ENCODE peak calls at places on chromosome 16, in four cellular contexts. T is suprapubic skin, O is heart left ventricle, G is adrenal gland. A is an unnamed sample.

GRCh38 chr16:8645141-8645521 is 23.6 kb downstream of the METTL22 start:
- DNase-seq in T (no peak), O (no peak), G (no peak), A (no peak)

GRCh38 chr16:73887895-73888294 is 408.7 kb upstream of the PSMD7 start:
- DNase-seq in T (no peak), G (no peak), O (no peak), A (no peak)

GRCh38 chr16:58026139-58026704 is 668 bp downstream of the MMP15 start:
- DNase-seq in T (no peak), G (peak), O (peak), A (no peak)

GRCh38 chr16:69796285-69797118 is 34.4 kb downstream of the WWP2 start:
- DNase-seq in O (no peak), G (peak), T (no peak), A (peak)

GRCh38 chr16:31428277-31428597 is at the start of gene COX6A2:
- DNase-seq in G (no peak), O (peak), T (no peak), A (no peak)

GRCh38 chr16:15033309-15033707 is 22.6 kb downstream of the NTAN1 start:
- DNase-seq in G (no peak), O (peak), T (peak), A (no peak)

GRCh38 chr16:57801098-57801855 is 1.0 kb downstream of the KIFC3 start:
- DNase-seq in O (peak), T (no peak), G (peak), A (no peak)

GRCh38 chr16:52436646-52437645 is 110.0 kb downstream of the TOX3 start:
- DNase-seq in O (no peak), T (no peak), G (no peak), A (no peak)

GRCh38 chr16:50169555-50170096 is 16.5 kb downstream of the TENT4B start:
- DNase-seq in T (no peak), G (no peak), O (no peak), A (no peak)

GRCh38 chr16:81987706-81988105 is 23.6 kb downstream of the SDR42E1 start:
- DNase-seq in O (no peak), G (no peak), T (no peak), A (no peak)

GRCh38 chr16:58652741-58653140 is 23.1 kb upstream of the CNOT1 start:
- DNase-seq in G (peak), O (peak), T (no peak), A (no peak)

GRCh38 chr16:79651363-79651762 is 50.8 kb upstream of the MAF start:
- DNase-seq in O (peak), G (peak), T (no peak), A (peak)

GRCh38 chr16:51287231-51287630 is 136.2 kb upstream of the SALL1 start:
- DNase-seq in T (no peak), G (no peak), O (no peak), A (no peak)

GRCh38 chr16:47643610-47644009 is 182.5 kb downstream of the PHKB start:
- DNase-seq in O (no peak), T (no peak), G (no peak), A (no peak)

GRCh38 chr16:5073279-5073629 is 1.6 kb downstream of the ALG1 start:
- DNase-seq in O (no peak), G (no peak), T (no peak), A (no peak)

GRCh38 chr16:21104124-21104860 is 46.4 kb downstream of the DNAH3 start:
- DNase-seq in G (no peak), O (no peak), T (no peak), A (no peak)

GRCh38 chr16:27650073-27650701 is 100.2 kb downstream of the KATNIP start:
- DNase-seq in G (no peak), T (no peak), O (peak), A (no peak)

GRCh38 chr16:55539049-55539448 is 27.4 kb upstream of the CAPNS2 start:
- DNase-seq in T (no peak), G (no peak), O (no peak), A (no peak)

GRCh38 chr16:3459401-3460090 is 16.1 kb downstream of the NAA60 start:
- DNase-seq in O (no peak), T (no peak), G (no peak), A (no peak)

GRCh38 chr16:19242987-19243386 is 42.5 kb upstream of the CLEC19A start:
- DNase-seq in T (no peak), O (no peak), G (no peak), A (no peak)

GRCh38 chr16:73546351-73546845 is 498.5 kb upstream of the ZFHX3 start:
- DNase-seq in G (no peak), O (no peak), T (no peak), A (no peak)

GRCh38 chr16:77574867-77575619 is 140.2 kb upstream of the ADAMTS18 start:
- DNase-seq in O (peak), T (no peak), G (peak), A (no peak)

GRCh38 chr16:19517424-19518089 is 4.3 kb downstream of the GDE1 start:
- DNase-seq in T (no peak), G (no peak), O (no peak), A (no peak)

GRCh38 chr16:54118846-54119245 is 167.7 kb downstream of the IRX3 start:
- DNase-seq in O (no peak), T (no peak), G (peak), A (no peak)

GRCh38 chr16:4021070-4021779 is 95.0 kb downstream of the ADCY9 start:
- DNase-seq in T (no peak), O (no peak), G (no peak), A (no peak)

GRCh38 chr16:48384305-48384981 is 770 bp downstream of the SIAH1 start:
- DNase-seq in T (no peak), G (peak), O (peak), A (no peak)

GRCh38 chr16:79628501-79628975 is 28.0 kb upstream of the MAF start:
- DNase-seq in O (no peak), T (no peak), G (no peak), A (no peak)

GRCh38 chr16:35754391-35755369 is 2295.3 kb downstream of the TP53TG3F start:
- DNase-seq in G (no peak), O (peak), T (no peak), A (no peak)

GRCh38 chr16:79358188-79358587 is 242.3 kb downstream of the MAF start:
- DNase-seq in O (peak), G (no peak), T (no peak), A (no peak)

GRCh38 chr16:6124136-6124535 is 1026.5 kb upstream of the EEF2KMT start:
- DNase-seq in G (no peak), T (no peak), O (no peak), A (no peak)

GRCh38 chr16:1584926-1585487 is 26.9 kb downstream of the IFT140 start:
- DNase-seq in T (no peak), G (no peak), O (no peak), A (no peak)

GRCh38 chr16:10992112-10992511 is 47.7 kb downstream of the CLEC16A start:
- DNase-seq in T (no peak), O (no peak), G (no peak), A (no peak)

GRCh38 chr16:77877712-77878111 is 89.3 kb downstream of the VAT1L start:
- DNase-seq in T (no peak), O (no peak), G (peak), A (no peak)

GRCh38 chr16:49492090-49492801 is 118.6 kb downstream of the C16orf78 start:
- DNase-seq in O (peak), T (peak), G (peak), A (no peak)

DNA sequence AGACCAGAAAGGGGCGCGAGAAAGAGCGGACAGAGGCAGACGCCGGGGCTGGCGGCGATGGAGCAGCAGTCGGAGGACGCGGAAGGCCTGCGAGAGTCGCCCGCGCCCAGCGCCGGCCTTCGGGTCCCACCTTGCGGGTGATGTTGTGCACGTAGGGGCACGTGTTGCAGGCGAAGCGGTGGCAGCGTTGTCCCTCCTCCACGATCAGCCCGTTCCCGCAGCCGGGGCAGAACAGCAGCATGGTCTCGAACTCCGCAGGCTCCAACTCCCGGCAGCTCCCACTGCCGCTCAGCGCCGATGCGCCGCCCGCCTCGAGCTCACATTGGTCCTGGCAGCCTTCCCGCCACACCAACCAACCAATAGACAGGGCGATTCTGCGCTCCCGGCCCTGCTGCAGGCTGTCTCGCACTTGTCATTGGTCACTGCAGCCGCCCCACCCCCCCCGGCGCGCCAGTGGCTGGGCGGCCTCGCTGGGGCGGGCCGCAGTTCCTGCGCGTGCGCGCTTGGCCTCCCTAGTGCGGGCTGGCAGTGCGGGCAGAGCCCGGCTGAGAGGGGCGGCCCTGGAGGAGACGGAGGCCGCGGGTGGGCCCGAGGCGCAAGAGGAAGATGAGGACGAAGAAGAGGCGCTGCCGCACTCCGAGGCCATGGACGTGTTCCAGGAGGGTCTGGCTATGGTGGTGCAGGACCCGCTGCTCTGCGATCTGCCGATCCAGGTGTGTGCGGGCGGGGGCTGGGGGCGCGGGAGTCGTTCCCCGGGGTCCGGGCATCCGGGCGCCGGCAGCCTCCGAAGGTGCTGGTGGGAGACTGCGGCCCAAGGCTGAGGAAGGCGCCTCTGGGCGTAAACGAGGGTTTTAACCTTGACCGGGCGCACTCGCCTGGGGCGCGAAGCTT is at the start of the genes POLR3K and SNRNP25:
- DNase-seq in T (peak), O (peak), G (peak), A (peak)
- TF ChIP-seq POLR2A in T (no peak), O (peak), G (peak), A (peak)

DNA sequence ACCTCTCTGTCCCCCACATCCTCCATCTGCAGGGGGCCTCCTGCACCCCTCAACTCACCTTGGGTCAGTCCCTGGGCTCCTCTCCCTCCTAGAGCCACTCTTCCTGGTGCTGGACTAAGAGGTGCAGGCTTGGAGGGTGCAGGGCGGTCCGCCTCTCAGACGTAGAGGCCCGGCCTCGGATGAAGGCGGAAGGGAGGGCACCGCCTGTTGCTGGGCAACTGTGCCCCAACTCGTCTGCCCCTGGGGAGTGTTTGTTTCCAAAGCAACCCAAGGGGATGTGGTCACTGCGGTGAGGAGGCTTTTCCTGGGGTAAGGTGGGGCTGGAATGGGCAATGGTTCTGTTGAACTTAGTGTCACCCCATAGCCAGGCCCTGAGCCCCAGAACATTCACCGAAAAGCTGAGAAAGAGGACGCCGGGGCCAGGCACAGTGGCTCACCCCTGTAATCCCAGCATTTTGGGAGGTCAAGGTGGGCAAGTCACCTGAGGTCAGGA is at the start of gene C16orf54:
- DNase-seq in O (peak), T (peak), G (peak), A (no peak)
- H3K4me3 ChIP-seq in O (peak), T (peak), G (no peak), A (peak)

DNA sequence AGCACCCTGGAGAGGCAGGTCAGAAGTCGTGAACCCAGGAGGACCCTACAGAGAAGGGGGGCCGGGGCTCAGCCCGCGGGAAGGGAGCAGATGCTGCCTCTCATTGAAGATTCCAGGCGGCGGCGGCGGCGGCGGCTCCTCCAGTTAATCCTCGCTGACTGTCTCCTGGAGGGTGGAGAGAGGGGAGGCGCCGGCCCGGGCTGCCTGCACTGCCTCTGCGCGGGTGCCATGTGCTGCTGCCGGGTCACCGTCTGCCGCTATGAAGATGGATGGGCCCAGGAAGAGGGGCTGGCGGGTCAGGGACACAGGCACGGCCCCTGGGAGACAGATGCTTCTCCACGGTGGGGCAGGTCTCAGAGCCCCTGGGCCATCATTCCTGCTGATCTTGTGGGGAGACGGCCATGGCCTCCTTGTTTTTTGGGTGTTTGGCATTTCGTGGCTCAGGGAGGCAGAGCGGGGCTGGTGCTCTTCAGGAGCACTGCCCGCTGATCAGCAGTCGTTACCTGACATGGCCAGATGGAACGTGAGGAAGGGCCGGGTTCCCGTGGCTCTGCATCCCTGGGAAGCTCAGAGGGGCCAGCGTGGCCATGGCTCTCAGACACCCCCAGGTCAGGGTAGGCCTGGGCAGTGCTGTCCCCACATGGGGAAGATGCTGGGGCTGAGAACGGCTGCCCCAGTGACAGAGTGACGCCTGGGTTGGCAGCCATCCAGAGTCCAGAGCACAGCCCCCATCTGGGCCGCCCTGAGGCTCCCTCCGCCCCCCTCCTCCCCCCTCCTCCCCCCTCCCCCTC is 36.1 kb downstream of the GINS2 start:
- DNase-seq in T (peak), O (peak), G (peak), A (no peak)
- TF ChIP-seq POLR2A in T (no peak), O (no peak), G (peak), A (no peak)

GRCh38 chr16:75258807-75259141 is 7.3 kb upstream of the BCAR1 start:
- DNase-seq in T (peak), O (no peak), G (no peak), A (no peak)
- H3K4me3 ChIP-seq in T (no peak), O (no peak), G (no peak), A (no peak)

DNA sequence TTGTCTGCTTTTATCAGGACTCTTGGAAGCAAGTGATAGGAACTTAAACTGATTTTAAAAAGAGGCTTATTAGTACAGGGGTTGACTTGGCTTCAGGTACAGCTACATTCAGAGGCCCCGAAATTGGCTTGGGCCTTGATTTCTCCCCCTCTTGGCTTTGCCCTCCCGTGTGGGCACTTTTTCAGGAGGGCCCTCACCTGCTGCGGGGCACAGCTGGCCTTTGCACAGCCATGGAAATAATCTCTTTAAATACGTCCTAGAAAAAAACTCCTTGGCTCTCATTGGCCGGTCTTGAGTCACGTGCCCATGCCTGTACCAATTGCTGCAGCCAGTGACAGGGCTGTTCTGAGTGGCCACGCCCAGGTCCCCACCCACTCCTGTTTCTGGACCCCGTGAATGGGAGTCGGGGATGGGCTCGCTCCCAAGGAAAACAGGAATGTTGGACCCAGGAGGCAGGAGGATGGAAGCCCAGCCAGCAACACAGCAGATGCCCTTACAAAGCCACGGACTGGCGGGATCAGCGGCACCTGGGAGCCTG is 15.0 kb downstream of the CA5A start:
- DNase-seq in O (no peak), G (no peak), T (no peak), A (no peak)
- TF ChIP-seq POLR2A in O (no peak), G (no peak), T (no peak), A (no peak)

GRCh38 chr16:66948034-66948821 is 12.8 kb upstream of the CES3 start:
- DNase-seq in G (no peak), O (no peak), T (peak), A (no peak)

GRCh38 chr16:66947302-66948033 is 12.2 kb downstream of the CES2 start:
- DNase-seq in O (peak), G (peak), T (peak), A (peak)

GRCh38 chr16:66945939-66946338 is 10.6 kb downstream of the CES2 start:
- DNase-seq in O (no peak), T (no peak), G (no peak), A (no peak)

GRCh38 chr16:66946541-66946940 is 11.2 kb downstream of the CES2 start:
- DNase-seq in O (no peak), G (no peak), T (no peak), A (no peak)

GRCh38 chr16:66946974-66947301 is 11.6 kb downstream of the CES2 start:
- DNase-seq in O (no peak), T (no peak), G (no peak), A (no peak)
- H3K4me3 ChIP-seq in O (no peak), T (no peak), G (no peak), A (no peak)

GRCh38 chr16:183005-183404 is 2.7 kb downstream of the HBQ1 start:
- DNase-seq in G (no peak), T (no peak), O (no peak), A (no peak)
- TF ChIP-seq POLR2A in G (no peak), T (no peak), O (no peak), A (no peak)

DNA sequence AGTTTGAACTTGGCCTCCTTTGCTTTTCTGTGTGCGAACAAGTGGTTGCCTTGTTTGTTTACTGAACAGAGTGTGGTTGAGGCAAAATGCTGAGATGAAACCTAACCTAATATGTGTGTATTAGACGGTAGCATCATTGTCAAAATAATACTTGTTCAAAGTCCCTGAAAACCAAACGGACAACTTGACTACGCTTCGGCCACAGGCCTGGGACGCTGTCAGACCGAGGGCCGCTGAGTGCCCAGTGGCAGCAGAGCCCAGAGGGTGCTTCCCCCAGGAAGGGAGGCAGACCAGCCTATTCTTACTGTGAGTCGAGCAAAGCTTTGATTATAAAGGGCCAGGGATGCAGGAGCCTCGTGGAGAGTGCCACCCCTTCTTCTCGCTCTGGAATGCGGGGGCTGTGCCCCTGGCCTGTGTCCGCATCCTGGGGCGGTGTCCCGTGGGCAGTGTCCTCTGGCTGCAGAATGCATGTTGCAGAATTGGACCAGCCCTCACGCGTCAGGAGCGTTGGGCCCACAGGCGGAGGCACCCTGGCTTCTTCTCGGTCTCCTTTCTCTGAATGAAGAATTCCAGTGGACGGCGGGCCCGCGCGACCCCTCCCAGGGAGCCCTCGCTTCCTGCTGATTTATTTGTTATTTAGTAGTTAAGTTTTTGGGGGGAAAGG is 5.2 kb downstream of the ACSF3 start:
- DNase-seq in T (no peak), G (no peak), O (no peak), A (no peak)
- H3K4me3 ChIP-seq in T (no peak), G (no peak), O (no peak), A (no peak)